ENCODE peak calls at places on chromosomes 4 and X, in four cellular contexts. One of them, this sample, is unnamed.

GRCh38 chrX:12007881-12008280 is 130.4 kb upstream of the FRMPD4 start:
- DNase-seq in kidney epithelial cell: peak; percentile 74
- DNase-seq in spleen: no peak
- DNase-seq in pancreas: no peak
- DNase-seq in this sample: no peak

GRCh38 chr4:87659247-87659931 is 9.3 kb downstream of the DMP1 start:
- DNase-seq in kidney epithelial cell: peak; percentile 38
- DNase-seq in spleen: no peak
- DNase-seq in pancreas: no peak
- DNase-seq in this sample: no peak

GRCh38 chrX:150899191-150899757 is 806 bp upstream of the CD99L2 start:
- DNase-seq in kidney epithelial cell: no peak
- DNase-seq in spleen: peak; percentile 90
- DNase-seq in pancreas: peak; percentile 65
- DNase-seq in this sample: no peak

GRCh38 chr4:122762520-122762919 is 30.0 kb downstream of the BBS12 start:
- DNase-seq in kidney epithelial cell: no peak
- DNase-seq in spleen: no peak
- DNase-seq in pancreas: no peak
- DNase-seq in this sample: no peak

GRCh38 chr4:52612341-52612740 is 46.8 kb downstream of the USP46 start:
- DNase-seq in kidney epithelial cell: no peak
- DNase-seq in spleen: no peak
- DNase-seq in pancreas: no peak
- DNase-seq in this sample: no peak

GRCh38 chr4:76767983-76768382 is 130.0 kb downstream of the SOWAHB start:
- DNase-seq in kidney epithelial cell: no peak
- DNase-seq in spleen: no peak
- DNase-seq in pancreas: no peak
- DNase-seq in this sample: no peak

GRCh38 chrX:72316408-72317079 is 10.8 kb upstream of the CITED1 start:
- DNase-seq in kidney epithelial cell: no peak
- DNase-seq in spleen: no peak
- DNase-seq in pancreas: no peak
- DNase-seq in this sample: no peak

GRCh38 chr4:153467897-153468262 is 1.7 kb downstream of the TMEM131L start:
- DNase-seq in kidney epithelial cell: no peak
- DNase-seq in spleen: no peak
- DNase-seq in pancreas: no peak
- DNase-seq in this sample: no peak

GRCh38 chrX:45824471-45824870 is 623.8 kb upstream of the DIPK2B start:
- DNase-seq in kidney epithelial cell: peak; percentile 89
- DNase-seq in spleen: no peak
- DNase-seq in pancreas: no peak
- DNase-seq in this sample: peak; percentile 53

GRCh38 chr4:9816285-9816684 is 34.9 kb downstream of the DRD5 start:
- DNase-seq in kidney epithelial cell: no peak
- DNase-seq in spleen: no peak
- DNase-seq in pancreas: no peak
- DNase-seq in this sample: no peak

GRCh38 chrX:10176121-10177003 is 19.6 kb downstream of the CLCN4 start:
- DNase-seq in kidney epithelial cell: no peak
- DNase-seq in spleen: no peak
- DNase-seq in pancreas: no peak
- DNase-seq in this sample: no peak

GRCh38 chrX:384861-385260 is 1.8 kb downstream of the PPP2R3B start:
- DNase-seq in kidney epithelial cell: no peak
- DNase-seq in spleen: no peak
- DNase-seq in pancreas: peak; percentile 9
- DNase-seq in this sample: no peak

GRCh38 chrX:7446815-7447214 is 298.9 kb upstream of the PUDP start:
- DNase-seq in kidney epithelial cell: no peak
- DNase-seq in spleen: no peak
- DNase-seq in pancreas: no peak
- DNase-seq in this sample: no peak

GRCh38 chr4:6626066-6626465 is 14.4 kb upstream of the MRFAP1 start:
- DNase-seq in kidney epithelial cell: no peak
- DNase-seq in spleen: no peak
- DNase-seq in pancreas: no peak
- DNase-seq in this sample: no peak

GRCh38 chr4:124484008-124484407 is 228.5 kb downstream of the ANKRD50 start:
- DNase-seq in kidney epithelial cell: no peak
- DNase-seq in spleen: no peak
- DNase-seq in pancreas: no peak
- DNase-seq in this sample: no peak

GRCh38 chrX:22690116-22690515 is 309.6 kb upstream of the DDX53 start:
- DNase-seq in kidney epithelial cell: no peak
- DNase-seq in spleen: no peak
- DNase-seq in pancreas: no peak
- DNase-seq in this sample: no peak

GRCh38 chr4:16715482-16715881 is 183.0 kb downstream of the LDB2 start:
- DNase-seq in kidney epithelial cell: no peak
- DNase-seq in spleen: no peak
- DNase-seq in pancreas: no peak
- DNase-seq in this sample: no peak

GRCh38 chrX:113743069-113743468 is 840.8 kb upstream of the HTR2C start:
- DNase-seq in kidney epithelial cell: no peak
- DNase-seq in spleen: no peak
- DNase-seq in pancreas: no peak
- DNase-seq in this sample: no peak

GRCh38 chr4:75800972-75801371 is 76.6 kb downstream of the USO1 start:
- DNase-seq in kidney epithelial cell: no peak
- DNase-seq in spleen: no peak
- DNase-seq in pancreas: no peak
- DNase-seq in this sample: no peak

GRCh38 chrX:140034916-140035315 is 69.6 kb upstream of the CXorf66 start:
- DNase-seq in kidney epithelial cell: no peak
- DNase-seq in spleen: no peak
- DNase-seq in pancreas: no peak
- DNase-seq in this sample: no peak

GRCh38 chrX:105610401-105610800 is 211.9 kb upstream of the NRK start:
- DNase-seq in kidney epithelial cell: no peak
- DNase-seq in spleen: no peak
- DNase-seq in pancreas: no peak
- DNase-seq in this sample: no peak

GRCh38 chr4:61734409-61734808 is 534.3 kb downstream of the ADGRL3 start:
- DNase-seq in kidney epithelial cell: no peak
- DNase-seq in spleen: no peak
- DNase-seq in pancreas: no peak
- DNase-seq in this sample: no peak

GRCh38 chr4:168304744-168305459 is 13.7 kb downstream of the DDX60 start:
- DNase-seq in kidney epithelial cell: no peak
- DNase-seq in spleen: no peak
- DNase-seq in pancreas: no peak
- DNase-seq in this sample: no peak

GRCh38 chrX:105662248-105662647 is 160.1 kb upstream of the NRK start:
- DNase-seq in kidney epithelial cell: no peak
- DNase-seq in spleen: no peak
- DNase-seq in pancreas: no peak
- DNase-seq in this sample: no peak

DNA sequence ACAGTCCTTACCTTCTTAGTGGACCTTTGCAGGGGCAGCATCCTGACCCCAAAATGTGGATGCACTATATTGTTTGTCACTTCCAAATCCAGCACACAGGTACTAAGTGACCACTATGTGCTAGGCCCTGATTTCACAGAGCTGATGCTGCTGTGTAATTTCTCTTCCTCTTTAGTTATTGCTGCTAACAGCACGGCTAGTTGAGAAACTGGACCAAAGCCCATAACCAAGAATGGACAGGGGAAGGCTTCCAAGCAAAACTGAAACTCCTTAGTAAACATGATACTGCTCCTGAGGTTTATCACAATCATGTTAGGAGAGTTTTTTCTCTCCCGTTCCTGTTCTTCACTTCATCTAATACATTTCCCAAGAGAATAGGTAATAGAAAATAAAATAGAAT is 172.9 kb upstream of the TTC29 start:
- DNase-seq in kidney epithelial cell: no peak
- DNase-seq in spleen: no peak
- DNase-seq in pancreas: no peak
- DNase-seq in this sample: no peak
- TF ChIP-seq CTCF in kidney epithelial cell: no peak
- TF ChIP-seq CTCF in spleen: no peak
- TF ChIP-seq CTCF in pancreas: no peak
- TF ChIP-seq CTCF in this sample: no peak

DNA sequence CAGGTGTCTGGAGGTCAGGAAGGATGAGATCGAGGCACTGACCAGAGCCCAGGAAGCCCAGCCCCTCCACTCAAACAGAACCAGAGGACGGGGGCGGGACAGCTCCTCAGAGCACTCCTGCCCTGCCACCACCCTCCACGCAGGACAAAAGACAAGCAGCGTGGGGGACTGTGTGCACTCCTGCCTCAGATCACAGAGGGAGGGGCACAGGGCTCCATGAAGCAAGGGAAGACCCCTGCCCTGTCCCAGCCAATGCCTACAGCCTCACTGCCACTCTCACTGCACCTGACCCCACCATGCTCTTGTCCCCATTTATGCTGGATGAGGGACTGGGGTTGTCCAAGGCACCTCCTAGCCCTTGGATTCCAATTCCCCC is 169.0 kb downstream of the AFAP1 start:
- DNase-seq in kidney epithelial cell: no peak
- DNase-seq in spleen: peak; percentile 71
- DNase-seq in pancreas: no peak
- DNase-seq in this sample: no peak
- H3K36me3 ChIP-seq in kidney epithelial cell: no peaks in the 10 kb centered on the region
- H3K36me3 ChIP-seq in spleen: peaks cover 55% of the 10 kb centered on the region
- H3K36me3 ChIP-seq in pancreas: peaks cover 12% of the 10 kb centered on the region
- H3K36me3 ChIP-seq in this sample: peaks cover 49% of the 10 kb centered on the region

GRCh38 chr4:39587881-39588280 is 50.8 kb downstream of the SMIM14 start:
- DNase-seq in kidney epithelial cell: peak; percentile 29
- DNase-seq in spleen: no peak
- DNase-seq in pancreas: no peak
- DNase-seq in this sample: no peak

DNA sequence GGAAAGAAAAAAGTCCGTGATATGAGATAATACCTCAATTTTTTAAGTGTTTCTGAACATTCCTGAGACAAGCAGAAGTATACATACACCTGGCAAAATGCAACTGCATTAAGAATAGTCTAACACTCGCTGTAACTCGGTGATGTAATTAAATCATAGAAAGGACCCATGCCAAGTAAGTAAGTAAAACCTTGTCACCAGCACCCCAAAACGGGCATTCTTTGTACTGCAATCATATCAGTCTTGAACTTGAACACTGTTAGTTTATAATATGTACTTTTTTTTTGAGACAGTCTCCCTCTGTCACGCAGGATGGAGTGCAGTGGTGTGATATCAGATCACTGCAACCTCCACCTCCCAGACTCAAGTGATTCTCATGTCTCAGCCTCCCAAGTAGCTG is 47.4 kb downstream of the SMIM14 start:
- DNase-seq in kidney epithelial cell: no peak
- DNase-seq in spleen: no peak
- DNase-seq in pancreas: no peak
- DNase-seq in this sample: no peak
- TF ChIP-seq CTCF in kidney epithelial cell: no peak
- TF ChIP-seq CTCF in spleen: no peak
- TF ChIP-seq CTCF in pancreas: no peak
- TF ChIP-seq CTCF in this sample: no peak

DNA sequence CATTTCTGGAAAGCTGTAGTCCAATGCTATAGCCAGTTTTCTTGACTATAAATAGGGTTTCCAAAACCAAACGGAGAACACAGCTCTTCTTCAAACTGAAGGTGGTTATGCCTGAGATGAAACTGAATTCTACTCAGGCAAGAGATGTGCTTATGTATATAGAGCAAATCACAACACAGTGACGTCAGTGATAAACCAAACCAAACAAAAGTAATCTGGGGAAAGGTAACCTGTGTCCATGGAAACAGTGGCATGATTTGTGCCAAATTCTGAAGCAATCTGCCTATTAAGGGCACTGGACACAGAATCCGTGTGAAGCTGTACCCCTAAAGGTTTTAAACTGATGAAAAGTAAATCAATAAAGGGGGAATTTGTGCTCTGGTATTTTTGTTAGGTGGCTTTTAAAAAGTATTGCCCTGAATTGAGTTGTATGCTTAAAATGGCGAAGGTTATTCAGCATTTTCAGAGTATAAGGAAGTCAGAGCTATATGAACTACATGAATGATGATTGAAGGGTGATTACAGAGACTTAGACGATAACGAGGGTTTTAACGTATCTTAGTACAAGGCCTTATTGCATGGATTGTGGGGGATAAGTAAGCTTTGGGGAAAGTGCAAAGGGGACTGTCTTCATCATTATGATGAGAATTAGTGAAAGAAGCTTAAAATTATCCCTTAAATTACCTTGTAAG is 38.6 kb downstream of the NPY5R start:
- DNase-seq in kidney epithelial cell: no peak
- DNase-seq in spleen: no peak
- DNase-seq in pancreas: no peak
- DNase-seq in this sample: no peak
- H3K36me3 ChIP-seq in kidney epithelial cell: no peaks in the 10 kb centered on the region
- H3K36me3 ChIP-seq in spleen: no peaks in the 10 kb centered on the region
- H3K36me3 ChIP-seq in pancreas: no peaks in the 10 kb centered on the region
- H3K36me3 ChIP-seq in this sample: no peaks in the 10 kb centered on the region

GRCh38 chr4:83328486-83328885 is 6.2 kb downstream of the HPSE start:
- DNase-seq in kidney epithelial cell: no peak
- DNase-seq in spleen: no peak
- DNase-seq in pancreas: no peak
- DNase-seq in this sample: no peak
- TF ChIP-seq CTCF in kidney epithelial cell: no peak
- TF ChIP-seq CTCF in spleen: no peak
- TF ChIP-seq CTCF in pancreas: no peak
- TF ChIP-seq CTCF in this sample: no peak

DNA sequence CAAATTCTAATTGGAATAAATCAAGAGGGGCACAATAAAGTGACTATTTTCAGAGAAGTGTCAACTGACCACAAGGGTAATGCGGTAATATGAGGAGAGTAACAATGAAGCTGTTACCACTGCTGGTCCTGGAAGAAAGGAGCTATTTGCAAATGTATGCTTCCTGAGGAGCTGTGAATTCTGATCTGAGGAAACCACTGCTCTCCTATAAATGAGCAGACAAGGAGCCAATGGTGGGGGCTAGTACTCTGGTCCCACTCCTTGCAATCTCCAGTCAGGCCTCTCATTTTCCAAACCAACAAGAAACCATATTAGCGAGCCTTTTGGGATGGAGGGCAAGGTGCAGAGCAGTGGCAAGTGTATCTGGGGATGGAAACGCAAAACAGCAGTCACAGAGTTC is 770.2 kb downstream of the FSTL5 start:
- DNase-seq in kidney epithelial cell: no peak
- DNase-seq in spleen: no peak
- DNase-seq in pancreas: no peak
- DNase-seq in this sample: no peak
- H3K36me3 ChIP-seq in kidney epithelial cell: no peaks in the 10 kb centered on the region
- H3K36me3 ChIP-seq in spleen: no peaks in the 10 kb centered on the region
- H3K36me3 ChIP-seq in pancreas: no peaks in the 10 kb centered on the region
- H3K36me3 ChIP-seq in this sample: no peaks in the 10 kb centered on the region

DNA sequence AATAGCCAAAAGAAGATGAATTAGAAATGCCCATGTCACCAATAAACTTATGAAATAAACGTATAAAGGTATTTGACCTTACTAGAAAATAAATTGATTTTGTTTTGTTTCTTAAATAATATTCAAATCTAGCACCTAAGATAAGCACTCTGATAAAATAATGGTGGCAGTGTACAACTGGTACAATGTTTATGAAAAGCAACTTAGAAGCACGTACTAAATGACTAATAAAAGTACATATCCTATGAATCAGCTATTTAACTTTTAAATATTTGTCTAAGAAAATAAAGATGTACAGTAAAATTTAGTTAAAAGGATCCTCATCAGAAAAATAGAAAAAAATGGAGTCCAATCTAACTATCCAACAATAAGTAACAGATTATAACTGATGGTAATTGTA is 6.7 kb downstream of the MANBA start:
- DNase-seq in kidney epithelial cell: no peak
- DNase-seq in spleen: no peak
- DNase-seq in pancreas: no peak
- DNase-seq in this sample: no peak
- TF ChIP-seq CTCF in kidney epithelial cell: no peak
- TF ChIP-seq CTCF in spleen: no peak
- TF ChIP-seq CTCF in pancreas: no peak
- TF ChIP-seq CTCF in this sample: no peak